ENCODE peak calls at places on chromosome 4, in eight cellular contexts. One of them, this sample, is unnamed.

GRCh38 chr4:118811008-118811764 is 24.7 kb downstream of the SEC24D start:
- DNase-seq in astrocyte of the spinal cord: peak
- DNase-seq in transverse colon: no peak
- DNase-seq in cardiac fibroblast: peak
- DNase-seq in fibroblast of lung: peak
- DNase-seq in heart left ventricle: no peak
- DNase-seq in NB4: peak
- DNase-seq in small intestine: no peak
- DNase-seq in this sample: peak

GRCh38 chr4:98804403-98804802 is 124.5 kb downstream of the EIF4E start:
- DNase-seq in astrocyte of the spinal cord: no peak
- DNase-seq in transverse colon: no peak
- DNase-seq in cardiac fibroblast: no peak
- DNase-seq in fibroblast of lung: no peak
- DNase-seq in heart left ventricle: no peak
- DNase-seq in NB4: no peak
- DNase-seq in small intestine: no peak
- DNase-seq in this sample: no peak

GRCh38 chr4:159401791-159402380 is 299.0 kb downstream of the RAPGEF2 start:
- DNase-seq in astrocyte of the spinal cord: peak
- DNase-seq in transverse colon: no peak
- DNase-seq in cardiac fibroblast: peak
- DNase-seq in fibroblast of lung: peak
- DNase-seq in heart left ventricle: no peak
- DNase-seq in NB4: no peak
- DNase-seq in small intestine: no peak
- DNase-seq in this sample: peak

GRCh38 chr4:30718021-30718888 is 1.9 kb upstream of the PCDH7 start:
- DNase-seq in astrocyte of the spinal cord: no peak
- DNase-seq in transverse colon: peak
- DNase-seq in cardiac fibroblast: no peak
- DNase-seq in fibroblast of lung: peak
- DNase-seq in heart left ventricle: peak
- DNase-seq in NB4: no peak
- DNase-seq in small intestine: no peak
- DNase-seq in this sample: peak

GRCh38 chr4:88335092-88335665 is 43.5 kb upstream of the HERC6 start:
- DNase-seq in astrocyte of the spinal cord: no peak
- DNase-seq in transverse colon: no peak
- DNase-seq in cardiac fibroblast: peak
- DNase-seq in fibroblast of lung: peak
- DNase-seq in heart left ventricle: no peak
- DNase-seq in NB4: no peak
- DNase-seq in small intestine: no peak
- DNase-seq in this sample: no peak

GRCh38 chr4:158535130-158535614 is 13.5 kb downstream of the RXFP1 start:
- DNase-seq in astrocyte of the spinal cord: peak
- DNase-seq in transverse colon: no peak
- DNase-seq in cardiac fibroblast: peak
- DNase-seq in fibroblast of lung: peak
- DNase-seq in heart left ventricle: no peak
- DNase-seq in NB4: peak
- DNase-seq in small intestine: no peak
- DNase-seq in this sample: peak

GRCh38 chr4:5890063-5890727 is 2.7 kb downstream of the CRMP1 start:
- DNase-seq in astrocyte of the spinal cord: peak
- DNase-seq in transverse colon: no peak
- DNase-seq in cardiac fibroblast: no peak
- DNase-seq in fibroblast of lung: peak
- DNase-seq in heart left ventricle: no peak
- DNase-seq in NB4: no peak
- DNase-seq in small intestine: no peak
- DNase-seq in this sample: no peak

GRCh38 chr4:138275216-138275615 is 33.1 kb upstream of the SLC7A11 start:
- DNase-seq in astrocyte of the spinal cord: peak
- DNase-seq in transverse colon: no peak
- DNase-seq in cardiac fibroblast: peak
- DNase-seq in fibroblast of lung: no peak
- DNase-seq in heart left ventricle: no peak
- DNase-seq in NB4: no peak
- DNase-seq in small intestine: no peak
- DNase-seq in this sample: peak

GRCh38 chr4:33911951-33912350 is 2332.4 kb downstream of the ARAP2 start:
- DNase-seq in astrocyte of the spinal cord: no peak
- DNase-seq in transverse colon: no peak
- DNase-seq in cardiac fibroblast: peak
- DNase-seq in fibroblast of lung: no peak
- DNase-seq in heart left ventricle: no peak
- DNase-seq in NB4: no peak
- DNase-seq in small intestine: no peak
- DNase-seq in this sample: peak

GRCh38 chr4:3047464-3048286 is 26.7 kb downstream of the HTT-AS start:
- DNase-seq in astrocyte of the spinal cord: peak
- DNase-seq in transverse colon: peak
- DNase-seq in cardiac fibroblast: peak
- DNase-seq in fibroblast of lung: peak
- DNase-seq in heart left ventricle: peak
- DNase-seq in NB4: peak
- DNase-seq in small intestine: peak
- DNase-seq in this sample: peak

GRCh38 chr4:56410247-56410646 is 23.0 kb upstream of the AASDH start:
- DNase-seq in astrocyte of the spinal cord: peak
- DNase-seq in transverse colon: peak
- DNase-seq in cardiac fibroblast: peak
- DNase-seq in fibroblast of lung: peak
- DNase-seq in heart left ventricle: peak
- DNase-seq in NB4: peak
- DNase-seq in small intestine: peak
- DNase-seq in this sample: peak
- H3K4me3 ChIP-seq in astrocyte of the spinal cord: peak
- H3K4me3 ChIP-seq in transverse colon: no peak
- H3K4me3 ChIP-seq in cardiac fibroblast: peak
- H3K4me3 ChIP-seq in fibroblast of lung: peak
- H3K4me3 ChIP-seq in heart left ventricle: peak
- H3K4me3 ChIP-seq in NB4: no peak
- H3K4me3 ChIP-seq in small intestine: no peak
- H3K4me3 ChIP-seq in this sample: peak

GRCh38 chr4:41933997-41934812 is 1.0 kb upstream of the TMEM33 start:
- DNase-seq in astrocyte of the spinal cord: no peak
- DNase-seq in transverse colon: no peak
- DNase-seq in cardiac fibroblast: no peak
- DNase-seq in fibroblast of lung: no peak
- DNase-seq in heart left ventricle: no peak
- DNase-seq in NB4: peak
- DNase-seq in small intestine: no peak
- DNase-seq in this sample: no peak
- H3K4me3 ChIP-seq in astrocyte of the spinal cord: no peak
- H3K4me3 ChIP-seq in transverse colon: no peak
- H3K4me3 ChIP-seq in cardiac fibroblast: no peak
- H3K4me3 ChIP-seq in fibroblast of lung: no peak
- H3K4me3 ChIP-seq in heart left ventricle: peak
- H3K4me3 ChIP-seq in NB4: peak
- H3K4me3 ChIP-seq in small intestine: no peak
- H3K4me3 ChIP-seq in this sample: no peak

DNA sequence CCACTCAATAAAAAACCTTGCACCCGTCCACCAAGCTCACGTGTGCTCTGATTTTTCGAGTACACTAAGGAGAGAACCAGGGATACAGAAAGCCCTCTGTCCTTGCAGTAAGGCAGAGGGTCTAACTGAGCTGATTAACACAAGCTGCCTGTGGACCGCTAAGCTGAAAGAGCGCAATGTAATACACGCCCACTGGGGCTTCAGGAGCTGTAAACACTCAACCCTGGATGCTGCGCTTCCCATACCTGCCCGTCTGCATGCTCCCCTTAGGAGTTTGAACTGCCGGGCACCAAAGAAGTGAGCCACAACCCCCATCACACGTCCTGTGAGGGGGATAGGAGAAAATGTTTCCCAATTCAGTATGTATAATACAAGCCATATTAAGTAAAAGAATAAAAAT is 664.8 kb downstream of the PCDH18 start:
- DNase-seq in astrocyte of the spinal cord: no peak
- DNase-seq in transverse colon: no peak
- DNase-seq in cardiac fibroblast: no peak
- DNase-seq in fibroblast of lung: no peak
- DNase-seq in heart left ventricle: no peak
- DNase-seq in NB4: no peak
- DNase-seq in small intestine: no peak
- DNase-seq in this sample: no peak
- H3K4me3 ChIP-seq in astrocyte of the spinal cord: no peak
- H3K4me3 ChIP-seq in transverse colon: no peak
- H3K4me3 ChIP-seq in cardiac fibroblast: no peak
- H3K4me3 ChIP-seq in fibroblast of lung: no peak
- H3K4me3 ChIP-seq in heart left ventricle: no peak
- H3K4me3 ChIP-seq in NB4: no peak
- H3K4me3 ChIP-seq in small intestine: no peak
- H3K4me3 ChIP-seq in this sample: no peak

DNA sequence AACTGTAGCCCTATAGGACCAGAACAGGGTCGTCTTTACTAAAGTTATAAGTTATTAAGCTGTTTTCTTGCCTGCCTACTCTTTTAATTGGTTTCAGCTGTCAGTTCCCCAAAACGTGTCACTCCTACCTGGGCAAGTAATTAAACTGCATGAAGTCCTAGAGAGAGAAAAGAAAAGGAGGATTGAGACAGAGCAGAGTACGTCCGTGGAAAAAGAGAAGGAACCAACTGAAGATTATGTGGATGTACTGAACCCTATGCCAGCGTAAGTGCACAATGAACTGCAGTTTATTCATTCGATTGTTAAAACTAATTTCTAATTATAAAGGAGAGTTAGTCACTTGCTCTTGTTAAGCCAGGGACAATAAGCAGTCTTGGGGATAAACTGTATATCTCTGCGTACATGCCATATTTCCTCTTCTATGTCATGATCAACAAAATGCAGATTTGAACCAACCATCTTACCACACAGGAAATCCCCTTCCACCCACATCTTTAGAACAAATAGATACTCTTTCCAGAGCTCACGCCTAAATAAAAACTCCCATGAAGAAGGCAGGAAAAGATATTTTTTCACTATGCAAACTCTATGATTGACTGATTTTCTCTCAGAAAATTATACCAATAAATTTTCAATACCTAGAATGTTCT is 22.8 kb downstream of the STAP1 start:
- DNase-seq in astrocyte of the spinal cord: no peak
- DNase-seq in transverse colon: no peak
- DNase-seq in cardiac fibroblast: no peak
- DNase-seq in fibroblast of lung: no peak
- DNase-seq in heart left ventricle: no peak
- DNase-seq in NB4: no peak
- DNase-seq in small intestine: no peak
- DNase-seq in this sample: no peak
- H3K4me3 ChIP-seq in astrocyte of the spinal cord: no peak
- H3K4me3 ChIP-seq in transverse colon: no peak
- H3K4me3 ChIP-seq in cardiac fibroblast: no peak
- H3K4me3 ChIP-seq in fibroblast of lung: no peak
- H3K4me3 ChIP-seq in heart left ventricle: no peak
- H3K4me3 ChIP-seq in NB4: no peak
- H3K4me3 ChIP-seq in small intestine: no peak
- H3K4me3 ChIP-seq in this sample: no peak

GRCh38 chr4:25029479-25030282 is 1.1 kb downstream of the LGI2 start:
- DNase-seq in astrocyte of the spinal cord: no peak
- DNase-seq in transverse colon: peak
- DNase-seq in cardiac fibroblast: no peak
- DNase-seq in fibroblast of lung: no peak
- DNase-seq in heart left ventricle: no peak
- DNase-seq in NB4: no peak
- DNase-seq in small intestine: peak
- DNase-seq in this sample: no peak
- H3K4me3 ChIP-seq in astrocyte of the spinal cord: no peak
- H3K4me3 ChIP-seq in transverse colon: peak
- H3K4me3 ChIP-seq in cardiac fibroblast: no peak
- H3K4me3 ChIP-seq in fibroblast of lung: no peak
- H3K4me3 ChIP-seq in heart left ventricle: peak
- H3K4me3 ChIP-seq in NB4: no peak
- H3K4me3 ChIP-seq in small intestine: peak
- H3K4me3 ChIP-seq in this sample: peak

DNA sequence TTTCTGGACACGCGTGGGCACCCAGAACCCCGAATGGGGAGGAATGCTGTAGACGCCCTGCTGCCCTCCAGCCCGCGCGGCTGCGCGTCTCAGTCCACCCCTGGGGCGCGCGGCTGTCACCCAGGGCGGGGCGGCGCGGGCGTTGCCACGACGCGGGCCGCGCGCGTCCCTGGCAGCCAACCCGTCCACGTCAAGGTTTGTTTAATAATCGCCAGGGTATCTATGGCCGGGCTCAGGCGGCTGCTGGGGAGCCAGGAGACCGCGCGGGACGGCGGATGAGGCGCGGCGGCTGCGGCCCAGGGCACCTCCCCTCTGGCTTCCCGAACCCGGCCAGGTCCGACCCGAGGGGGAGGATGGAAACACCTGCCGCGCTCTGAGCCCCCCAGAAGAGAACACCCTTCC is at the start of gene SPATA18:
- DNase-seq in astrocyte of the spinal cord: peak
- DNase-seq in transverse colon: peak
- DNase-seq in cardiac fibroblast: peak
- DNase-seq in fibroblast of lung: no peak
- DNase-seq in heart left ventricle: peak
- DNase-seq in NB4: no peak
- DNase-seq in small intestine: peak
- DNase-seq in this sample: no peak
- H3K4me3 ChIP-seq in astrocyte of the spinal cord: peak
- H3K4me3 ChIP-seq in transverse colon: peak
- H3K4me3 ChIP-seq in cardiac fibroblast: peak
- H3K4me3 ChIP-seq in fibroblast of lung: peak
- H3K4me3 ChIP-seq in heart left ventricle: peak
- H3K4me3 ChIP-seq in NB4: no peak
- H3K4me3 ChIP-seq in small intestine: peak
- H3K4me3 ChIP-seq in this sample: peak

GRCh38 chr4:83758331-83758730 is 222.4 kb downstream of the GPAT3 start:
- DNase-seq in astrocyte of the spinal cord: no peak
- DNase-seq in transverse colon: no peak
- DNase-seq in cardiac fibroblast: no peak
- DNase-seq in fibroblast of lung: no peak
- DNase-seq in heart left ventricle: no peak
- DNase-seq in NB4: no peak
- DNase-seq in small intestine: no peak
- DNase-seq in this sample: no peak
- H3K4me3 ChIP-seq in astrocyte of the spinal cord: no peak
- H3K4me3 ChIP-seq in transverse colon: no peak
- H3K4me3 ChIP-seq in cardiac fibroblast: no peak
- H3K4me3 ChIP-seq in fibroblast of lung: no peak
- H3K4me3 ChIP-seq in heart left ventricle: no peak
- H3K4me3 ChIP-seq in NB4: no peak
- H3K4me3 ChIP-seq in small intestine: no peak
- H3K4me3 ChIP-seq in this sample: no peak

GRCh38 chr4:8592366-8593267 is at the start of gene CPZ:
- DNase-seq in astrocyte of the spinal cord: peak
- DNase-seq in transverse colon: no peak
- DNase-seq in cardiac fibroblast: no peak
- DNase-seq in fibroblast of lung: peak
- DNase-seq in heart left ventricle: no peak
- DNase-seq in NB4: no peak
- DNase-seq in small intestine: no peak
- DNase-seq in this sample: peak
- H3K4me3 ChIP-seq in astrocyte of the spinal cord: peak
- H3K4me3 ChIP-seq in transverse colon: no peak
- H3K4me3 ChIP-seq in cardiac fibroblast: peak
- H3K4me3 ChIP-seq in fibroblast of lung: peak
- H3K4me3 ChIP-seq in heart left ventricle: no peak
- H3K4me3 ChIP-seq in NB4: no peak
- H3K4me3 ChIP-seq in small intestine: no peak
- H3K4me3 ChIP-seq in this sample: peak